ENCODE peak calls at places on chromosomes 2 and 18, in six cellular contexts. F is RWPE1; G is fibroblast of the aortic adventitia; C is stromal cell of bone marrow; N is activated CD8-positive, alpha-beta T cell treated with anti-CD3 and anti-CD28 coated beads for 36 hours; H is choroid plexus epithelial cell. O is an unnamed sample.

GRCh38 chr18:79049506-79049905 is 19.7 kb upstream of the ATP9B start:
- DNase-seq in F (no peak), G (no peak), C (no peak), N (no peak), H (no peak), O (no peak)

GRCh38 chr18:45386256-45386655 is 229.0 kb upstream of the SLC14A2 start:
- DNase-seq in F (no peak), G (peak), C (no peak), N (peak), H (peak), O (no peak)

GRCh38 chr2:237450108-237450507 is 36.1 kb upstream of the COL6A3 start:
- DNase-seq in F (no peak), G (no peak), C (no peak), N (no peak), H (no peak), O (no peak)

GRCh38 chr2:206701952-206702630 is 16.1 kb downstream of the DYTN start:
- DNase-seq in F (no peak), G (no peak), C (no peak), N (no peak), H (no peak), O (no peak)

GRCh38 chr2:66753247-66754019 is 318.5 kb downstream of the MEIS1 start:
- DNase-seq in F (no peak), G (no peak), C (no peak), N (no peak), H (no peak), O (no peak)

GRCh38 chr2:188146888-188147287 is 144.8 kb upstream of the GULP1 start:
- DNase-seq in F (no peak), G (no peak), C (peak), N (no peak), H (no peak), O (no peak)

GRCh38 chr2:497770-498492 is 179.3 kb downstream of the TMEM18 start:
- DNase-seq in F (no peak), G (no peak), C (no peak), N (no peak), H (no peak), O (no peak)

GRCh38 chr2:23487735-23488492 is 102.9 kb downstream of the KLHL29 start:
- DNase-seq in F (no peak), G (peak), C (peak), N (peak), H (peak), O (no peak)

GRCh38 chr2:101341421-101341820 is 32.9 kb upstream of the RNF149 start:
- DNase-seq in F (no peak), G (no peak), C (no peak), N (peak), H (no peak), O (no peak)

GRCh38 chr2:113818382-113818951 is 62.0 kb upstream of the SLC35F5 start:
- DNase-seq in F (peak), G (peak), C (peak), N (no peak), H (peak), O (peak)

GRCh38 chr2:156702520-156702919 is 266.3 kb downstream of the GPD2 start:
- DNase-seq in F (no peak), G (no peak), C (no peak), N (no peak), H (no peak), O (no peak)

GRCh38 chr2:181104512-181105121 is 124.2 kb downstream of the UBE2E3 start:
- DNase-seq in F (peak), G (peak), C (peak), N (peak), H (peak), O (no peak)

GRCh38 chr2:102141011-102141914 is 1.3 kb upstream of the IL1R1 start:
- DNase-seq in F (no peak), G (peak), C (peak), N (no peak), H (peak), O (no peak)

GRCh38 chr2:871926-872680 is 78.5 kb upstream of the SNTG2 start:
- DNase-seq in F (no peak), G (no peak), C (no peak), N (no peak), H (no peak), O (no peak)

GRCh38 chr2:23692263-23692662 is 234.7 kb downstream of the ATAD2B start:
- DNase-seq in F (no peak), G (no peak), C (no peak), N (no peak), H (no peak), O (no peak)

GRCh38 chr2:36397728-36398413 is 42.3 kb downstream of the CRIM1 start:
- DNase-seq in F (no peak), G (no peak), C (no peak), N (no peak), H (no peak), O (no peak)

GRCh38 chr2:143558665-143559064 is 429.4 kb downstream of the ARHGAP15 start:
- DNase-seq in F (peak), G (peak), C (peak), N (no peak), H (peak), O (no peak)

GRCh38 chr2:231133365-231134114 is 8.7 kb upstream of the HTR2B start:
- DNase-seq in F (no peak), G (peak), C (no peak), N (no peak), H (peak), O (no peak)

GRCh38 chr2:104378853-104379374 is 475.0 kb upstream of the POU3F3 start:
- DNase-seq in F (no peak), G (no peak), C (no peak), N (peak), H (peak), O (no peak)

GRCh38 chr2:8202139-8202538 is 479.7 kb upstream of the ID2 start:
- DNase-seq in F (no peak), G (no peak), C (no peak), N (no peak), H (no peak), O (no peak)

GRCh38 chr18:3649559-3650426 is 199.8 kb downstream of the TGIF1 start:
- DNase-seq in F (peak), G (peak), C (peak), N (no peak), H (peak), O (peak)

GRCh38 chr2:233243348-233243747 is 8.1 kb upstream of the ATG16L1 start:
- DNase-seq in F (no peak), G (no peak), C (no peak), N (no peak), H (no peak), O (no peak)

GRCh38 chr2:219691551-219691950 is 64.1 kb downstream of the SLC4A3 start:
- DNase-seq in F (no peak), G (no peak), C (no peak), N (no peak), H (no peak), O (no peak)

GRCh38 chr2:85698184-85698879 is 4.2 kb downstream of the GNLY start:
- DNase-seq in F (no peak), G (no peak), C (no peak), N (peak), H (no peak), O (no peak)

GRCh38 chr18:71045331-71046065 is 756.7 kb downstream of the SOCS6 start:
- DNase-seq in F (no peak), G (peak), C (no peak), N (no peak), H (no peak), O (no peak)

GRCh38 chr18:5895300-5895885 is at the start of gene TMEM200C:
- DNase-seq in F (no peak), G (no peak), C (no peak), N (no peak), H (no peak), O (peak)

GRCh38 chr2:46724107-46724506 is 191.5 kb downstream of the MCFD2 start:
- DNase-seq in F (no peak), G (no peak), C (no peak), N (no peak), H (no peak), O (no peak)

GRCh38 chr18:59063300-59063895 is 76.3 kb upstream of the SEC11C start:
- DNase-seq in F (no peak), G (no peak), C (no peak), N (no peak), H (no peak), O (no peak)

GRCh38 chr18:35506024-35506712 is 8.4 kb upstream of the INO80C start:
- DNase-seq in F (no peak), G (peak), C (no peak), N (no peak), H (no peak), O (no peak)

GRCh38 chr2:46241344-46241743 is 55.9 kb upstream of the EPAS1 start:
- DNase-seq in F (peak), G (no peak), C (no peak), N (no peak), H (peak), O (no peak)

GRCh38 chr2:42792583-42793313 is at the start of gene HAAO:
- DNase-seq in F (peak), G (no peak), C (no peak), N (no peak), H (no peak), O (peak)

GRCh38 chr2:147046473-147046872 is 798.4 kb upstream of the ACVR2A start:
- DNase-seq in F (no peak), G (no peak), C (no peak), N (no peak), H (no peak), O (no peak)